ENCODE peak calls at places on chromosome 7, in eight cellular contexts. P is uterus; I is PC-3; Z is brain microvascular endothelial cell; N is A549; D is CD8-positive, alpha-beta T cell; X is left ventricle myocardium inferior; E is CD8-positive, alpha-beta memory T cell. H is an unnamed sample.

GRCh38 chr7:4948402-4948801 is 10.6 kb downstream of the MMD2 start:
- DNase-seq in Z (no peak), X (no peak), E (no peak), P (no peak), N (no peak), D (no peak), I (no peak), H (no peak)

GRCh38 chr7:54839538-54840213 is 80.7 kb upstream of the SEC61G start:
- DNase-seq in N (peak), D (no peak), I (peak), P (no peak), Z (peak), E (no peak), X (peak), H (no peak)

GRCh38 chr7:108805808-108806397 is 236.2 kb downstream of the DNAJB9 start:
- DNase-seq in N (peak), Z (peak), I (peak), X (no peak), D (no peak), P (no peak), E (no peak), H (no peak)

GRCh38 chr7:22350466-22351328 is 6.3 kb downstream of the RAPGEF5 start:
- DNase-seq in D (no peak), N (no peak), X (no peak), I (peak), Z (peak), P (no peak), E (no peak), H (no peak)

GRCh38 chr7:19522486-19522885 is 186.4 kb downstream of the POLR1F start:
- DNase-seq in E (no peak), Z (peak), D (no peak), N (no peak), P (no peak), I (peak), X (no peak), H (no peak)

GRCh38 chr7:77665161-77665560 is 31.1 kb upstream of the RSBN1L start:
- DNase-seq in I (no peak), E (no peak), D (no peak), X (no peak), N (no peak), Z (no peak), P (no peak), H (no peak)

GRCh38 chr7:131950758-131951157 is 394.3 kb upstream of the PODXL start:
- DNase-seq in N (no peak), X (no peak), E (no peak), P (no peak), D (no peak), I (no peak), Z (no peak), H (no peak)

GRCh38 chr7:134886353-134887057 is 99.8 kb upstream of the AGBL3 start:
- DNase-seq in I (peak), N (peak), D (no peak), X (peak), P (peak), E (no peak), Z (peak), H (no peak)

GRCh38 chr7:70016044-70016770 is 417.9 kb downstream of the AUTS2 start:
- DNase-seq in X (no peak), D (no peak), I (no peak), N (peak), E (no peak), P (peak), Z (peak), H (no peak)

GRCh38 chr7:83161186-83161585 is 1.5 kb downstream of the PCLO start:
- DNase-seq in Z (no peak), N (no peak), X (no peak), E (no peak), D (no peak), P (no peak), I (no peak), H (no peak)

GRCh38 chr7:741191-741671 is 14.2 kb upstream of the PRKAR1B start:
- DNase-seq in P (no peak), E (no peak), D (no peak), N (no peak), Z (no peak), X (no peak), I (no peak), H (no peak)

GRCh38 chr7:42722198-42722597 is 189.7 kb downstream of the C7orf25 start:
- DNase-seq in X (no peak), D (no peak), P (no peak), E (no peak), Z (no peak), I (no peak), N (no peak), H (no peak)

GRCh38 chr7:144069953-144070352 is 342 bp downstream of the OR2A25 start:
- DNase-seq in D (no peak), P (no peak), E (no peak), Z (no peak), I (no peak), N (no peak), X (no peak), H (no peak)

GRCh38 chr7:65438593-65438992 is 64.9 kb downstream of the ZNF92 start:
- DNase-seq in N (no peak), Z (peak), E (no peak), I (peak), P (peak), D (no peak), X (no peak), H (no peak)

GRCh38 chr7:12291870-12292269 is 80.8 kb downstream of the TMEM106B start:
- DNase-seq in X (no peak), E (no peak), P (no peak), I (peak), N (no peak), D (no peak), Z (no peak), H (no peak)

GRCh38 chr7:602341-603141 is 82.9 kb upstream of the PDGFA start:
- DNase-seq in E (no peak), Z (no peak), X (no peak), P (no peak), I (no peak), N (no peak), D (no peak), H (no peak)

GRCh38 chr7:8443871-8444756 is 10.7 kb downstream of the NXPH1 start:
- DNase-seq in Z (no peak), P (no peak), X (no peak), I (no peak), D (no peak), E (no peak), N (no peak), H (no peak)

GRCh38 chr7:46385662-46386309 is 464.7 kb upstream of the IGFBP3 start:
- DNase-seq in D (no peak), E (no peak), Z (peak), N (peak), I (peak), P (no peak), X (no peak), H (no peak)

DNA sequence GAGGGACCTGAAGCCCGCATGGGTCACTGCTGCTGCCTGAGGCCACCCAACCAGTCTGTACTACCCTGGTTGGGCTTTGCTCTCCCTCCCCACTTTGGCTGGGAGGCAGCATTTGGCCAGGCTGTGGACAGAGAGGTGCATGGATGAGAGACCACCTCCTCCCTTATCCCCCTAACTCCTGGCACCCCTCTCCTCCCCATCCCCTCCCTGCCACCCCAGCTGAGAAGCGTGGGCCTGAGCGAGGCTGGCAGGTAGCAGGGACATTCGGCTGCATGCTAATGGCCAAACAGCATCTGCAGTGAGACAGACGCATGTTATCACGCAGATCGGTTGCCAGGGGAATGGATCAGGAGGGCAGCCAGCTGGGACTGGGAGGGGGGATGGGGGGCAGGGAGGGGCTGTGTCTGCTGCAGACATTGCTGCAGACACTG is 2.5 kb downstream of the TMEM130 start:
- DNase-seq in I (no peak), Z (no peak), E (no peak), X (no peak), N (no peak), P (no peak), D (no peak), H (no peak)
- H3K27ac ChIP-seq in I (no peak), Z (no peak), E (no peak), X (no peak), N (no peak), P (no peak), D (no peak), H (no peak)

DNA sequence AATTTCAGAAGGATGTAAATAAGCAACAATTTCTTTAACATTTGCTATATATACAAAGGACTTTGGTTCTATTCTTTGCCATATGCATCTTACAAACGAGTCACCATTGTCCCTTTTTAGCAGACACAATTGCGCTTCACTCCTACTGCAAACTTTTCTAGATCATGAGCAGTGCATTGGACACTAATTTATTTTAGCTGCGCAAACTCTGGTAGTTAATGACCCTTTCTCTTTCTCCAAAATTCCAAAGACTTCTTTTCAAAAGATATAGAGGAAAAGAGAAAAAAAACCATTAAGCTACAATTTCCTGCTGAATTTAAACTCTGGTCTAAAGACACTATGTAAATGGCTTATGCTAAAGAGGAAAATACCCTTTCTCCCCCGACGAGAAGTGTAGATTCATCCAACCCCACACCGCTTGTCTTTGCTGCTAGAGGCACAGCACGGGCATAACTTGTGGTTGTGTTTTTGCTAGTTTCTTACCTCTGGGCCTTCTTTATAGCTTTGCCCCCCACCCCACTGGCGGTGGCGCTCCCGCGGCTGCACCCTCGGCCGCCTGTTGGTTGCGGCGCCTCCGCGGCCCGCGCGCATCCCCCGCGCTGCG is 84.0 kb downstream of the SNX10 start:
- DNase-seq in D (no peak), Z (no peak), P (no peak), E (peak), N (no peak), X (no peak), I (no peak), H (no peak)
- H3K27ac ChIP-seq in D (no peak), Z (no peak), P (no peak), E (no peak), N (peak), X (no peak), I (no peak), H (no peak)

GRCh38 chr7:27764109-27764508 is 24.1 kb downstream of the TAX1BP1 start:
- DNase-seq in X (no peak), Z (peak), I (no peak), N (no peak), P (no peak), D (no peak), E (no peak), H (no peak)
- H3K27ac ChIP-seq in X (no peak), Z (peak), I (no peak), N (peak), P (no peak), D (no peak), E (no peak), H (no peak)

GRCh38 chr7:106060394-106060920 is 51.7 kb downstream of the SYPL1 start:
- DNase-seq in P (peak), D (no peak), X (no peak), I (no peak), E (no peak), N (no peak), Z (no peak), H (no peak)

GRCh38 chr7:106063039-106063438 is 49.1 kb downstream of the SYPL1 start:
- DNase-seq in N (no peak), E (no peak), P (no peak), X (no peak), Z (no peak), D (no peak), I (no peak), H (no peak)

GRCh38 chr7:106062521-106062931 is 49.6 kb downstream of the SYPL1 start:
- DNase-seq in X (no peak), N (no peak), I (peak), D (no peak), Z (no peak), E (no peak), P (no peak), H (no peak)

GRCh38 chr7:106061301-106061979 is 50.7 kb downstream of the SYPL1 start:
- DNase-seq in N (no peak), E (no peak), P (peak), I (no peak), D (no peak), Z (no peak), X (no peak), H (no peak)

GRCh38 chr7:106062006-106062405 is 50.1 kb downstream of the SYPL1 start:
- DNase-seq in I (peak), N (no peak), Z (no peak), E (no peak), D (no peak), P (peak), X (no peak), H (no peak)
- H3K27ac ChIP-seq in I (peak), N (peak), Z (no peak), E (no peak), D (no peak), P (no peak), X (no peak), H (no peak)

GRCh38 chr7:75958802-75959543 is 35.4 kb downstream of the TMEM120A start:
- DNase-seq in P (no peak), N (no peak), Z (no peak), D (no peak), X (no peak), I (peak), E (no peak), H (no peak)

GRCh38 chr7:75957021-75957736 is 37.2 kb downstream of the TMEM120A start:
- DNase-seq in N (no peak), Z (no peak), X (no peak), D (no peak), P (no peak), E (no peak), I (no peak), H (no peak)

GRCh38 chr7:75953431-75953830 is 38.5 kb downstream of the POR start:
- DNase-seq in D (no peak), Z (no peak), I (no peak), X (no peak), P (no peak), E (no peak), N (no peak), H (no peak)

GRCh38 chr7:75953918-75954317 is 39.0 kb downstream of the POR start:
- DNase-seq in Z (no peak), E (no peak), D (no peak), N (no peak), I (no peak), X (no peak), P (no peak), H (no peak)

DNA sequence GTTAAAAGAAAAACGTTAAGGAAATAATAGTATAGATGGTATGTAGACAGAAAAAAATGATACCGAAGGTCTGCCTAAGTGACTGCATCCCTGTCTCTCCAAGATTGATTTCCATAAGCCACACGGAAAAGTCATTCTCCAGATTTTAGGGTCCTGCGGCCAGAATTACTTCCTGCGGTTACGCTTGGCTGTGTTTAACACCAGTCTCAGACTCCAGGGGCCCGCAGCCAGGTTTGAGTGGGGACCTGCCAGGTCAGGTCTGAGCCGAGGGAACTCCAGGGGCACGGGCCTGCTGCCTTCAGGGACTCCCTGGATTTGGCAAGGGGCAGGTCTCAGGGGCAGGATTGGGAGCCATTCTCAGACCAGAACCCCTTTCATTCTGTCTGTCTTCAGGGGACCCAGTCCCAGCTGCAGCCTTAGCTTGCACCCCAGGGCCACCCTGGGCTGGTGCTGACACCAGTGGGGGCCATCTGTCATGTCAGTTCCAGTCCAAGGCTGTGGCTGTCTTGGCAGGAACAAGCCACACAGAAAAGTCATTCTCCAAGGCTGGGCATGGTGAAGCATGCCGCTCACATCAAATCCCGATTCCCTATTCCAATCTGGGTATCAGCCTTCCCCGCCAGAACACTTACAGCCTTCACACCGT is 39.0 kb downstream of the TMEM120A start:
- DNase-seq in I (no peak), N (no peak), Z (no peak), X (no peak), D (no peak), P (no peak), E (no peak), H (no peak)
- H3K27ac ChIP-seq in I (peak), N (peak), Z (peak), X (no peak), D (no peak), P (no peak), E (no peak), H (no peak)

DNA sequence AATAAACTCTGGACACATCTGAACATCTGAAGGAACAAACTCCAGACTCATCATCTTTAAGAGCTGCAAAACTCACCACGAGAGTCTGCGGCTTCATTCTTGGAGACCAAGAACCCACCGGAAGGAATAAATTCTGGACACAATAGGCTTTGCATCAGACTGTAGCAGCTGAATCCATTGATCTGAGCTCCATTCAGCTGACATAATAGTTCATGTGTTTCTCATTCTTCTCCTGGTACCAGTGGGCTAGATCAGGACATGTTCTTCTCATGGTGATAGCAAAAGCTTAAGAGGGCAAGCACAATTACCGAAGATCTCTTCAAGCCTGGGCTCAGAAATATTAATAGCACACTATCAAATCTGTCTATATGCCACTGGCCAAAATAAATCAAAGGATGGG is 20.5 kb upstream of the GNAI1 start:
- DNase-seq in D (no peak), I (no peak), X (no peak), N (no peak), Z (no peak), E (no peak), P (no peak), H (no peak)
- H3K27ac ChIP-seq in D (no peak), I (no peak), X (no peak), N (no peak), Z (no peak), E (no peak), P (no peak), H (peak)

GRCh38 chr7:92527300-92528187 is 776 bp downstream of the PEX1 start:
- DNase-seq in D (peak), I (peak), N (peak), Z (peak), X (peak), P (no peak), E (peak), H (no peak)
- H3K27ac ChIP-seq in D (peak), I (peak), N (peak), Z (peak), X (peak), P (peak), E (peak), H (peak)

H was measured in substantia nigra.